ENCODE peak calls at places on chromosomes 11 and 22, in five cellular contexts. G is body of pancreas, N is stomach, P is brain microvascular endothelial cell, L is A549. A is an unnamed sample.

GRCh38 chr11:24587655-24588054 is 90.8 kb downstream of the LUZP2 start:
- DNase-seq in L (no peak), G (no peak), N (no peak), P (no peak), A (no peak)

GRCh38 chr22:46063861-46064235 is 86.5 kb upstream of the PPARA start:
- DNase-seq in G (peak), P (no peak), L (no peak), N (peak), A (no peak)

GRCh38 chr11:134037093-134037908 is 31.6 kb upstream of the JAM3 start:
- DNase-seq in N (peak), P (peak), G (peak), L (no peak), A (peak)

GRCh38 chr22:40416267-40416570 is 45.8 kb downstream of the SGSM3 start:
- DNase-seq in P (no peak), N (no peak), L (no peak), G (no peak), A (no peak)

GRCh38 chr22:39236321-39237275 is 8.2 kb downstream of the PDGFB start:
- DNase-seq in G (peak), L (no peak), P (peak), N (peak), A (no peak)

GRCh38 chr11:11306855-11307254 is 46.2 kb downstream of the CSNK2A3 start:
- DNase-seq in G (no peak), L (no peak), N (no peak), P (peak), A (no peak)

GRCh38 chr11:77406396-77406795 is 67.5 kb downstream of the PAK1 start:
- DNase-seq in P (no peak), L (no peak), N (no peak), G (no peak), A (no peak)

GRCh38 chr11:12756101-12756500 is 81.9 kb downstream of the TEAD1 start:
- DNase-seq in G (no peak), N (no peak), L (no peak), P (no peak), A (no peak)

GRCh38 chr11:6604081-6604626 is 580 bp downstream of the ILK start:
- DNase-seq in P (peak), L (peak), N (peak), G (peak), A (peak)

GRCh38 chr22:25960375-25960774 is 208.9 kb upstream of the SEZ6L start:
- DNase-seq in P (no peak), N (no peak), L (no peak), G (no peak), A (no peak)

GRCh38 chr22:35417606-35418005 is 17.7 kb downstream of the MCM5 start:
- DNase-seq in L (no peak), N (no peak), G (no peak), P (no peak), A (no peak)

GRCh38 chr11:128772814-128773213 is 78.9 kb downstream of the FLI1 start:
- DNase-seq in G (peak), P (no peak), N (peak), L (no peak), A (no peak)

GRCh38 chr11:125603207-125603606 is 10.6 kb downstream of the STT3A start:
- DNase-seq in G (no peak), L (no peak), P (no peak), N (no peak), A (no peak)

GRCh38 chr11:553949-554398 is 6.6 kb downstream of the LMNTD2 start:
- DNase-seq in N (no peak), G (no peak), P (no peak), L (no peak), A (no peak)

GRCh38 chr11:553083-553948 is 7.2 kb downstream of the LMNTD2 start:
- DNase-seq in L (no peak), P (no peak), N (no peak), G (no peak), A (no peak)

GRCh38 chr11:555500-556174 is 4.9 kb downstream of the LMNTD2 start:
- DNase-seq in L (no peak), N (no peak), P (no peak), G (no peak), A (no peak)

GRCh38 chr11:554824-555499 is 5.6 kb downstream of the LMNTD2 start:
- DNase-seq in N (peak), G (peak), L (peak), P (no peak), A (peak)

DNA sequence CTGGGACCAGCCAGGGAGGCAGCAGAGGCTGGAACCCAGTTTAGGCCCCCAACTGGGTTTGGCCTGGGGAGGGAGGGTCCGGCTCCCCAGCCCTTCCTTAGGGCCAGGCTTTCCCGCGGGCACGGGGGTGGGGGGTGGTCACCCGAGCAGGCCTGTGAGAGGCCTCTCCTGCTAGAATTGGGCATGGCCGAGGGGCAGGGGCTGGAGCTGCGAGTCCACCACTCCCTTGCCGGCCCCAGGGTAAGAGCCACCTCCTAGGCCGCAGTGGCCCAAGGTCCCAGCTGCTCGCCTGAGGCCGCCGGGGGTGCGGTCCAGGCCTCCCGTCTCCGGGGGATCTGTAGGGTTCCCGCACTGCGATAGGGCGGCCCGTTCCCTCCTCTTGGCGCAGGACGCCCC is 6.1 kb downstream of the LMNTD2 start:
- DNase-seq in P (no peak), N (no peak), G (no peak), L (no peak), A (no peak)
- H3K4me3 ChIP-seq in P (no peak), N (peak), G (no peak), L (peak), A (peak)

GRCh38 chr11:80773919-80774318 is 1333.1 kb upstream of the TENM4 start:
- DNase-seq in L (no peak), N (no peak), P (no peak), G (no peak), A (no peak)
- H3K4me3 ChIP-seq in L (no peak), N (no peak), P (no peak), G (no peak), A (no peak)

GRCh38 chr11:444397-445144 is 2.8 kb upstream of the ANO9 start:
- DNase-seq in L (no peak), G (no peak), N (peak), P (no peak), A (no peak)
- H3K4me3 ChIP-seq in L (no peak), G (no peak), N (no peak), P (no peak), A (no peak)

GRCh38 chr11:104625246-104625645 is 273.0 kb downstream of the CASP12 start:
- DNase-seq in P (peak), L (no peak), N (no peak), G (no peak), A (no peak)
- H3K4me3 ChIP-seq in P (no peak), L (no peak), N (no peak), G (no peak), A (no peak)

A was measured in HAP-1.